ENCODE peak calls at places on chromosomes 2 and 18, in ten cellular contexts. One of them, this sample, is unnamed. For H3K4me1, the result is how much of the 10 kb centered on the place peaks cover.

GRCh38 chr2:161076936-161077335 is 83.3 kb upstream of the TANK start:
- DNase-seq in body of pancreas: no peak
- DNase-seq in IMR-90: no peak
- DNase-seq in fibroblast of lung: no peak
- DNase-seq in lower lobe of right lung: no peak
- DNase-seq in upper lobe of right lung: no peak
- DNase-seq in CD8-positive, alpha-beta memory T cell: no peak
- DNase-seq in OCI-LY7: no peak
- DNase-seq in heart right ventricle: no peak
- DNase-seq in CD4-positive, CD25-positive, alpha-beta regulatory T cell: no peak
- DNase-seq in this sample: no peak

GRCh38 chr2:182148344-182148743 is 162.7 kb downstream of the PPP1R1C start:
- DNase-seq in heart right ventricle: no peak
- DNase-seq in fibroblast of lung: no peak
- DNase-seq in upper lobe of right lung: no peak
- DNase-seq in IMR-90: no peak
- DNase-seq in CD4-positive, CD25-positive, alpha-beta regulatory T cell: no peak
- DNase-seq in body of pancreas: no peak
- DNase-seq in CD8-positive, alpha-beta memory T cell: no peak
- DNase-seq in lower lobe of right lung: no peak
- DNase-seq in OCI-LY7: no peak
- DNase-seq in this sample: no peak

GRCh38 chr2:584863-585823 is 92.1 kb downstream of the TMEM18 start:
- DNase-seq in IMR-90: no peak
- DNase-seq in fibroblast of lung: no peak
- DNase-seq in OCI-LY7: peak
- DNase-seq in heart right ventricle: no peak
- DNase-seq in CD4-positive, CD25-positive, alpha-beta regulatory T cell: peak
- DNase-seq in body of pancreas: no peak
- DNase-seq in CD8-positive, alpha-beta memory T cell: peak
- DNase-seq in lower lobe of right lung: no peak
- DNase-seq in upper lobe of right lung: no peak
- DNase-seq in this sample: peak

GRCh38 chr2:141529674-141530073 is 601.1 kb downstream of the LRP1B start:
- DNase-seq in upper lobe of right lung: no peak
- DNase-seq in fibroblast of lung: peak
- DNase-seq in heart right ventricle: no peak
- DNase-seq in OCI-LY7: no peak
- DNase-seq in body of pancreas: no peak
- DNase-seq in lower lobe of right lung: no peak
- DNase-seq in CD4-positive, CD25-positive, alpha-beta regulatory T cell: no peak
- DNase-seq in IMR-90: no peak
- DNase-seq in CD8-positive, alpha-beta memory T cell: no peak
- DNase-seq in this sample: no peak

GRCh38 chr2:30371772-30372373 is 75.2 kb upstream of the LCLAT1 start:
- DNase-seq in body of pancreas: no peak
- DNase-seq in fibroblast of lung: peak
- DNase-seq in OCI-LY7: no peak
- DNase-seq in lower lobe of right lung: no peak
- DNase-seq in heart right ventricle: no peak
- DNase-seq in IMR-90: no peak
- DNase-seq in upper lobe of right lung: no peak
- DNase-seq in CD8-positive, alpha-beta memory T cell: no peak
- DNase-seq in CD4-positive, CD25-positive, alpha-beta regulatory T cell: no peak
- DNase-seq in this sample: no peak

GRCh38 chr2:68719912-68720311 is 14.7 kb upstream of the ARHGAP25 start:
- DNase-seq in CD8-positive, alpha-beta memory T cell: peak
- DNase-seq in OCI-LY7: no peak
- DNase-seq in upper lobe of right lung: no peak
- DNase-seq in CD4-positive, CD25-positive, alpha-beta regulatory T cell: peak
- DNase-seq in lower lobe of right lung: no peak
- DNase-seq in heart right ventricle: no peak
- DNase-seq in IMR-90: no peak
- DNase-seq in fibroblast of lung: no peak
- DNase-seq in body of pancreas: no peak
- DNase-seq in this sample: no peak

GRCh38 chr2:235709124-235709813 is 215.4 kb downstream of the AGAP1 start:
- DNase-seq in CD4-positive, CD25-positive, alpha-beta regulatory T cell: no peak
- DNase-seq in upper lobe of right lung: no peak
- DNase-seq in lower lobe of right lung: peak
- DNase-seq in IMR-90: peak
- DNase-seq in OCI-LY7: no peak
- DNase-seq in heart right ventricle: no peak
- DNase-seq in body of pancreas: no peak
- DNase-seq in CD8-positive, alpha-beta memory T cell: no peak
- DNase-seq in fibroblast of lung: peak
- DNase-seq in this sample: no peak

GRCh38 chr2:237427807-237428506 is 14.0 kb upstream of the COL6A3 start:
- DNase-seq in body of pancreas: no peak
- DNase-seq in CD8-positive, alpha-beta memory T cell: no peak
- DNase-seq in OCI-LY7: no peak
- DNase-seq in upper lobe of right lung: no peak
- DNase-seq in CD4-positive, CD25-positive, alpha-beta regulatory T cell: peak
- DNase-seq in heart right ventricle: no peak
- DNase-seq in lower lobe of right lung: no peak
- DNase-seq in IMR-90: no peak
- DNase-seq in fibroblast of lung: no peak
- DNase-seq in this sample: no peak

GRCh38 chr2:108575132-108575966 is 41.1 kb downstream of the LIMS1 start:
- DNase-seq in OCI-LY7: peak
- DNase-seq in fibroblast of lung: peak
- DNase-seq in CD4-positive, CD25-positive, alpha-beta regulatory T cell: no peak
- DNase-seq in heart right ventricle: no peak
- DNase-seq in body of pancreas: no peak
- DNase-seq in IMR-90: peak
- DNase-seq in lower lobe of right lung: no peak
- DNase-seq in CD8-positive, alpha-beta memory T cell: no peak
- DNase-seq in upper lobe of right lung: no peak
- DNase-seq in this sample: no peak
- H3K4me1 ChIP-seq in OCI-LY7: under half
- H3K4me1 ChIP-seq in fibroblast of lung: under half
- H3K4me1 ChIP-seq in CD4-positive, CD25-positive, alpha-beta regulatory T cell: under half
- H3K4me1 ChIP-seq in heart right ventricle: half or more
- H3K4me1 ChIP-seq in body of pancreas: under half
- H3K4me1 ChIP-seq in IMR-90: under half
- H3K4me1 ChIP-seq in lower lobe of right lung: under half
- H3K4me1 ChIP-seq in CD8-positive, alpha-beta memory T cell: under half
- H3K4me1 ChIP-seq in upper lobe of right lung: under half
- H3K4me1 ChIP-seq in this sample: under half

DNA sequence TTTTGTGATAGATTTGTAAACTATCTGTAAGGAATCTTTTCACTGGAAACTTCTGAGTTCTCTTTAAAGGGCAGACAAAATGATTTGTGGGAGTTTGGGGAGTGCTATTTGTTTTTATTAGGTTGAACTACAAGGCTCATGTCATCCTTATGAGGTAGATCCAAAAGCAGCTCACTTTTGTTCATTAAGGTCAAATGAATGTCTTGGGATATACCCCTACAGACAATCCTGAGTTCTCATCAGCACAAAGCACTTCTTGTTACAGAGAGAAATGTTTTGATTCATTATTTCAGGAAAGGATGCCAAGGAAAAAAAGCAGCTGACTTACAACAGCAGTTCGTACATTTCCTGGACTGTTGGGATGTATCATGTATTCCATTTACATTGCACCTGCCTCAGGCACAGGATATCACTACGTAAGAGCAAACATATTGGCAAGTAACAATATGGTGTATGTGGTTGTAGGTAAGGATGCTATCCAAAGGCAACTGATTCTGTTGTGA is 68.9 kb downstream of the DCC start:
- DNase-seq in lower lobe of right lung: no peak
- DNase-seq in fibroblast of lung: no peak
- DNase-seq in OCI-LY7: no peak
- DNase-seq in upper lobe of right lung: no peak
- DNase-seq in CD8-positive, alpha-beta memory T cell: no peak
- DNase-seq in CD4-positive, CD25-positive, alpha-beta regulatory T cell: no peak
- DNase-seq in heart right ventricle: no peak
- DNase-seq in IMR-90: no peak
- DNase-seq in body of pancreas: no peak
- DNase-seq in this sample: no peak
- H3K4me3 ChIP-seq in lower lobe of right lung: no peak
- H3K4me3 ChIP-seq in fibroblast of lung: no peak
- H3K4me3 ChIP-seq in OCI-LY7: no peak
- H3K4me3 ChIP-seq in upper lobe of right lung: no peak
- H3K4me3 ChIP-seq in CD8-positive, alpha-beta memory T cell: no peak
- H3K4me3 ChIP-seq in CD4-positive, CD25-positive, alpha-beta regulatory T cell: no peak
- H3K4me3 ChIP-seq in heart right ventricle: no peak
- H3K4me3 ChIP-seq in IMR-90: no peak
- H3K4me3 ChIP-seq in body of pancreas: no peak
- H3K4me3 ChIP-seq in this sample: no peak

GRCh38 chr18:33854827-33855139 is 276.8 kb downstream of the ASXL3 start:
- DNase-seq in CD8-positive, alpha-beta memory T cell: no peak
- DNase-seq in upper lobe of right lung: no peak
- DNase-seq in heart right ventricle: no peak
- DNase-seq in CD4-positive, CD25-positive, alpha-beta regulatory T cell: no peak
- DNase-seq in OCI-LY7: peak
- DNase-seq in body of pancreas: no peak
- DNase-seq in IMR-90: no peak
- DNase-seq in fibroblast of lung: no peak
- DNase-seq in lower lobe of right lung: no peak
- DNase-seq in this sample: no peak
- H3K4me1 ChIP-seq in CD8-positive, alpha-beta memory T cell: under half
- H3K4me1 ChIP-seq in upper lobe of right lung: under half
- H3K4me1 ChIP-seq in heart right ventricle: under half
- H3K4me1 ChIP-seq in CD4-positive, CD25-positive, alpha-beta regulatory T cell: under half
- H3K4me1 ChIP-seq in OCI-LY7: half or more
- H3K4me1 ChIP-seq in body of pancreas: under half
- H3K4me1 ChIP-seq in IMR-90: under half
- H3K4me1 ChIP-seq in fibroblast of lung: under half
- H3K4me1 ChIP-seq in lower lobe of right lung: under half
- H3K4me1 ChIP-seq in this sample: under half

GRCh38 chr2:54595999-54596903 is 127.2 kb upstream of the EML6 start:
- DNase-seq in CD4-positive, CD25-positive, alpha-beta regulatory T cell: peak
- DNase-seq in OCI-LY7: no peak
- DNase-seq in upper lobe of right lung: no peak
- DNase-seq in CD8-positive, alpha-beta memory T cell: peak
- DNase-seq in heart right ventricle: peak
- DNase-seq in body of pancreas: no peak
- DNase-seq in lower lobe of right lung: no peak
- DNase-seq in IMR-90: no peak
- DNase-seq in fibroblast of lung: no peak
- DNase-seq in this sample: no peak
- H3K4me3 ChIP-seq in CD4-positive, CD25-positive, alpha-beta regulatory T cell: peak
- H3K4me3 ChIP-seq in OCI-LY7: no peak
- H3K4me3 ChIP-seq in upper lobe of right lung: no peak
- H3K4me3 ChIP-seq in CD8-positive, alpha-beta memory T cell: peak
- H3K4me3 ChIP-seq in heart right ventricle: no peak
- H3K4me3 ChIP-seq in body of pancreas: no peak
- H3K4me3 ChIP-seq in lower lobe of right lung: no peak
- H3K4me3 ChIP-seq in IMR-90: no peak
- H3K4me3 ChIP-seq in fibroblast of lung: no peak
- H3K4me3 ChIP-seq in this sample: peak

DNA sequence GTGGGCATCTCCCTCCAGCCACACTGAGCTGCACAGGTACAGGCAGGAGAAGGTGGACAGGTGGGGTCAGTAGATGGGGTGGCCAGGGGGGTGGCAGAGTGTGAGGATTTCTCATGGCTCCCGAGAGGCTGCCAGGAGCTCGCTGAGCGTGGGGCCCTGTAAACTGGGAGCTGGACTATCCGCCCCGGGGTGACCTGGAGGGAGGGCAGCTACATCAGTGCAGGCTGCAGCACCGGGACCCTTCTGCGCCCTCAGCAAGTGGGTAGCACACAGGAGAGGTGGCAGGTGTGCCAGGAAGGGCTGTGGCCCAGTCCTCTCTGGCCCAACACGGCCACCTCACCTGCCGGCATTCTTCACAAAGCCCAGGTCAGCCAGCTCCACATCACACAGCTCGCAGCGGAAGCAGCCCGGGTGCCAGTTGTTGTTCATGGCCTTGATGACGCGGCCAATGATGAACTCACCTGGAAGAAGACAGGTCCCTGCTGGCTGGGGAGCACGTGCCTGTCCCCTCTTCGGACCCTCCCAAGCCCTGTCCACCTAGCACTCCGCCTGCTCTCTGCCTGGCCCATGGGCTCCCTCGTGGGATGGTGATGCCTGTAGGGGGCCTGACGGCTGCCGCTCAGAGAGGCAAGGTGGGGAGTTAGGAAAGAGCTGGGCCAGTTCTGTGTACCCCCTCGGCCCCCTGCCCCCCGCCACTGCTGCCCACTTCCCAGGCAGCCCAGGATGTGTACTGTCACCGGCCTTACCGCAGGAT is 8.3 kb downstream of the GPR17 start:
- DNase-seq in upper lobe of right lung: no peak
- DNase-seq in OCI-LY7: no peak
- DNase-seq in fibroblast of lung: no peak
- DNase-seq in heart right ventricle: no peak
- DNase-seq in CD4-positive, CD25-positive, alpha-beta regulatory T cell: no peak
- DNase-seq in CD8-positive, alpha-beta memory T cell: no peak
- DNase-seq in body of pancreas: no peak
- DNase-seq in lower lobe of right lung: peak
- DNase-seq in IMR-90: no peak
- DNase-seq in this sample: no peak
- H3K4me1 ChIP-seq in upper lobe of right lung: under half
- H3K4me1 ChIP-seq in OCI-LY7: under half
- H3K4me1 ChIP-seq in fibroblast of lung: under half
- H3K4me1 ChIP-seq in heart right ventricle: half or more
- H3K4me1 ChIP-seq in CD4-positive, CD25-positive, alpha-beta regulatory T cell: under half
- H3K4me1 ChIP-seq in CD8-positive, alpha-beta memory T cell: under half
- H3K4me1 ChIP-seq in body of pancreas: under half
- H3K4me1 ChIP-seq in lower lobe of right lung: half or more
- H3K4me1 ChIP-seq in IMR-90: under half
- H3K4me1 ChIP-seq in this sample: under half

GRCh38 chr18:50313031-50313607 is 25.6 kb upstream of the CXXC1 start:
- DNase-seq in lower lobe of right lung: no peak
- DNase-seq in CD8-positive, alpha-beta memory T cell: no peak
- DNase-seq in body of pancreas: no peak
- DNase-seq in IMR-90: no peak
- DNase-seq in fibroblast of lung: no peak
- DNase-seq in CD4-positive, CD25-positive, alpha-beta regulatory T cell: no peak
- DNase-seq in heart right ventricle: no peak
- DNase-seq in OCI-LY7: peak
- DNase-seq in upper lobe of right lung: no peak
- DNase-seq in this sample: no peak
- H3K4me3 ChIP-seq in lower lobe of right lung: no peak
- H3K4me3 ChIP-seq in CD8-positive, alpha-beta memory T cell: no peak
- H3K4me3 ChIP-seq in body of pancreas: no peak
- H3K4me3 ChIP-seq in IMR-90: no peak
- H3K4me3 ChIP-seq in fibroblast of lung: no peak
- H3K4me3 ChIP-seq in CD4-positive, CD25-positive, alpha-beta regulatory T cell: no peak
- H3K4me3 ChIP-seq in heart right ventricle: no peak
- H3K4me3 ChIP-seq in OCI-LY7: peak
- H3K4me3 ChIP-seq in upper lobe of right lung: no peak
- H3K4me3 ChIP-seq in this sample: no peak

GRCh38 chr2:177242136-177242987 is 22.2 kb downstream of the NFE2L2 start:
- DNase-seq in CD4-positive, CD25-positive, alpha-beta regulatory T cell: no peak
- DNase-seq in IMR-90: peak
- DNase-seq in upper lobe of right lung: no peak
- DNase-seq in fibroblast of lung: peak
- DNase-seq in heart right ventricle: no peak
- DNase-seq in lower lobe of right lung: no peak
- DNase-seq in CD8-positive, alpha-beta memory T cell: no peak
- DNase-seq in OCI-LY7: no peak
- DNase-seq in body of pancreas: peak
- DNase-seq in this sample: no peak
- H3K4me1 ChIP-seq in CD4-positive, CD25-positive, alpha-beta regulatory T cell: half or more
- H3K4me1 ChIP-seq in IMR-90: under half
- H3K4me1 ChIP-seq in upper lobe of right lung: half or more
- H3K4me1 ChIP-seq in fibroblast of lung: under half
- H3K4me1 ChIP-seq in heart right ventricle: half or more
- H3K4me1 ChIP-seq in lower lobe of right lung: half or more
- H3K4me1 ChIP-seq in CD8-positive, alpha-beta memory T cell: half or more
- H3K4me1 ChIP-seq in OCI-LY7: under half
- H3K4me1 ChIP-seq in body of pancreas: half or more
- H3K4me1 ChIP-seq in this sample: half or more